ENCODE peak calls at places on chromosomes 11 and 22, in four cellular contexts. O is activated T-helper 1 cell treated with Interleukin-2 at 50 U/mL for 16 hours; X is activated CD8-positive, alpha-beta memory T cell treated with anti-CD3 and anti-CD28 coated beads, Interleukin-2, amount 50 U/mL, for 4 hours; B is stimulated activated CD4-positive, alpha-beta T cell treated with anti-CD3 and anti-CD28 coated beads, Interleukin-2, amount 100 ng/mL, for 48 hours. A is an unnamed sample.

GRCh38 chr11:113906515-113906914 is 1.9 kb downstream of the HTR3B start:
- DNase-seq in B (no peak), X (no peak), O (no peak), A (no peak)

GRCh38 chr22:20117656-20118571 is 888 bp upstream of the TRMT2A start:
- DNase-seq in O (no peak), X (peak), B (peak), A (no peak)

GRCh38 chr11:131666006-131666405 is 295.6 kb downstream of the NTM start:
- DNase-seq in O (no peak), B (no peak), X (no peak), A (no peak)

GRCh38 chr22:49009359-49010063 is 818.2 kb downstream of the BRD1 start:
- DNase-seq in O (no peak), B (no peak), X (no peak), A (no peak)

GRCh38 chr11:113305440-113306336 is 8.7 kb upstream of the TTC12 start:
- DNase-seq in B (peak), X (peak), O (peak), A (no peak)

GRCh38 chr11:116851631-116852030 is 14.2 kb upstream of the APOA1 start:
- DNase-seq in X (peak), O (peak), B (peak), A (no peak)

GRCh38 chr22:23751441-23751996 is 607 bp upstream of the ZNF70 start:
- DNase-seq in X (no peak), B (no peak), O (no peak), A (no peak)

GRCh38 chr11:69859275-69859934 is 40.2 kb upstream of the FGF3 start:
- DNase-seq in X (no peak), B (no peak), O (no peak), A (no peak)

GRCh38 chr22:46764140-46764680 is 1.8 kb downstream of the TBC1D22A start:
- DNase-seq in B (no peak), X (no peak), O (no peak), A (no peak)

GRCh38 chr11:13772223-13773046 is 104.0 kb downstream of the FAR1 start:
- DNase-seq in B (no peak), O (no peak), X (no peak), A (peak)